ENCODE peak calls at places on chromosomes 1 and 21, in six cellular contexts. T is tibial artery; E is transverse colon; O is AG04449; H is CD8-positive, alpha-beta memory T cell; M is upper lobe of right lung. G is an unnamed sample.
A peak's percentile ranks its signal among the peaks of the same experiment; 100 is the strongest.

GRCh38 chr1:172946814-172947507 is 103.8 kb downstream of the TNFSF18 start:
- DNase-seq in T (no peak), E (no peak), O (no peak), H (no peak), M (no peak), G (no peak)

GRCh38 chr1:98824724-98825123 is 163.2 kb downstream of the SNX7 start:
- DNase-seq in T (no peak), E (no peak), O (no peak), H (no peak), M (no peak), G (no peak)

GRCh38 chr21:32803651-32804050 is 32.1 kb upstream of the PAXBP1 start:
- DNase-seq in T (no peak), E (no peak), O (no peak), H (no peak), M (no peak), G (no peak)

GRCh38 chr1:223153177-223154119 is 10.4 kb upstream of the TLR5 start:
- DNase-seq in T (no peak), E (no peak), O (no peak), H (no peak), M (no peak), G (no peak)

GRCh38 chr1:43293896-43294760 is 6.7 kb upstream of the TIE1 start:
- DNase-seq in T (no peak), E (peak; percentile 83), O (no peak), H (no peak), M (no peak), G (no peak)

GRCh38 chr1:161985301-161985825 is 38.3 kb downstream of the OLFML2B start:
- DNase-seq in T (no peak), E (no peak), O (no peak), H (no peak), M (no peak), G (no peak)

GRCh38 chr1:172449585-172450523 is 6.0 kb upstream of the PIGC start:
- DNase-seq in T (peak; percentile 47), E (peak; percentile 58), O (no peak), H (no peak), M (peak; percentile 76), G (no peak)

GRCh38 chr21:44497641-44498243 is 42.3 kb downstream of the KRTAP10-1 start:
- DNase-seq in T (peak; percentile 61), E (no peak), O (no peak), H (no peak), M (no peak), G (no peak)

GRCh38 chr1:196669693-196670092 is 17.9 kb downstream of the CFH start:
- DNase-seq in T (no peak), E (no peak), O (no peak), H (no peak), M (no peak), G (no peak)

GRCh38 chr1:61183471-61184034 is 101.2 kb downstream of the NFIA start:
- DNase-seq in T (peak; percentile 50), E (peak; percentile 49), O (no peak), H (no peak), M (no peak), G (peak; percentile 32)

GRCh38 chr1:2528966-2529750 is 905 bp downstream of the HES5 start:
- DNase-seq in T (no peak), E (peak; percentile 60), O (no peak), H (no peak), M (no peak), G (no peak)

GRCh38 chr1:162724583-162725120 is 65.8 kb upstream of the HSD17B7 start:
- DNase-seq in T (no peak), E (no peak), O (no peak), H (no peak), M (no peak), G (no peak)

GRCh38 chr1:94279048-94279447 is 41.7 kb upstream of the ARHGAP29 start:
- DNase-seq in T (no peak), E (no peak), O (no peak), H (no peak), M (no peak), G (no peak)

GRCh38 chr1:26125382-26125781 is 13.8 kb downstream of the PDIK1L start:
- DNase-seq in T (no peak), E (no peak), O (no peak), H (no peak), M (no peak), G (no peak)

GRCh38 chr1:229076217-229076616 is 194.7 kb upstream of the RAB4A start:
- DNase-seq in T (no peak), E (no peak), O (no peak), H (no peak), M (no peak), G (no peak)

GRCh38 chr1:207073906-207074820 is 14.5 kb upstream of the C4BPB start:
- DNase-seq in T (no peak), E (no peak), O (no peak), H (no peak), M (no peak), G (no peak)

GRCh38 chr1:41315867-41316266 is 45.4 kb upstream of the FOXO6 start:
- DNase-seq in T (no peak), E (no peak), O (no peak), H (no peak), M (no peak), G (no peak)

GRCh38 chr1:156752843-156753486 is 1.5 kb upstream of the HDGF start:
- DNase-seq in T (no peak), E (no peak), O (no peak), H (no peak), M (no peak), G (no peak)

GRCh38 chr1:208228026-208228425 is 16.2 kb downstream of the PLXNA2 start:
- DNase-seq in T (no peak), E (no peak), O (no peak), H (no peak), M (no peak), G (no peak)

GRCh38 chr1:115338457-115338820 is 390 bp upstream of the NGF start:
- DNase-seq in T (no peak), E (no peak), O (no peak), H (no peak), M (peak; percentile 64), G (no peak)
- H3K4me3 ChIP-seq in T (peak overlapping the region; percentile 69), E (no peak overlapping the region), O (peak overlapping the region; percentile 99), H (no peak overlapping the region), M (peak overlapping the region; percentile 48), G (peak overlapping the region; percentile 76)

GRCh38 chr21:26842976-26843911 is 2.0 kb downstream of the ADAMTS1 start:
- DNase-seq in T (peak; percentile 94), E (peak; percentile 87), O (peak; percentile 84), H (no peak), M (peak; percentile 90), G (peak; percentile 95)

GRCh38 chr21:26840206-26840605 is 5.0 kb downstream of the ADAMTS1 start:
- DNase-seq in T (no peak), E (no peak), O (no peak), H (no peak), M (no peak), G (no peak)

GRCh38 chr21:26843912-26844257 is 1.3 kb downstream of the ADAMTS1 start:
- DNase-seq in T (no peak), E (no peak), O (no peak), H (no peak), M (no peak), G (peak; percentile 31)

GRCh38 chr21:26842300-26842699 is 2.9 kb downstream of the ADAMTS1 start:
- DNase-seq in T (no peak), E (no peak), O (no peak), H (no peak), M (no peak), G (no peak)

DNA sequence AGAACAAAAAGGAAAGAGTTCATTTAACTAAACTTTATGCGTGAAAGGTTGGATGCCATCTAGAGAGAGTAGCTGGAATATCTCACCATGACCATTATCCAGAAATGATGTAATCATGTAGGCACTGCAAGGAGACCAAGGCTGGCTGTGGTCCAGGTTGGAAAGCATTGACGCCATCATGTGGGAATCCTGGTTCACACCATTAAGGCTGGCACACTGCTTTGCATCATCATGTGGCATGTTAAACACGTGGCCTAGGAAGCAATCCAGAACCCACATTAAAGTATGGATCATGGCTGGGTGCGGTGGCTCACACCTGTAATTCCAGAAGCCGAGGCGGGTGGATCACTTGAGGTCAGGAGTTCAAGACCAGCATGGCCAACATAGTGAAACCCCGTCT is 4.3 kb downstream of the ADAMTS1 start:
- DNase-seq in T (peak; percentile 57), E (no peak), O (peak; percentile 72), H (no peak), M (no peak), G (peak; percentile 69)
- H3K4me3 ChIP-seq in T (peak overlapping the region; percentile 79), E (no peak overlapping the region), O (peak overlapping the region; percentile 40), H (no peak overlapping the region), M (peak overlapping the region; percentile 79), G (peak overlapping the region; percentile 89)

GRCh38 chr1:34792868-34793727 is at the start of gene GJA4:
- DNase-seq in T (no peak), E (no peak), O (no peak), H (no peak), M (no peak), G (no peak)

GRCh38 chr1:34794001-34794789 is 1.4 kb downstream of the GJA4 start:
- DNase-seq in T (no peak), E (no peak), O (no peak), H (no peak), M (no peak), G (no peak)

GRCh38 chr1:34796990-34797389 is 4.2 kb downstream of the GJA4 start:
- DNase-seq in T (no peak), E (no peak), O (no peak), H (no peak), M (no peak), G (no peak)

GRCh38 chr1:34795916-34796315 is 3.1 kb downstream of the GJA4 start:
- DNase-seq in T (no peak), E (no peak), O (no peak), H (no peak), M (no peak), G (no peak)

DNA sequence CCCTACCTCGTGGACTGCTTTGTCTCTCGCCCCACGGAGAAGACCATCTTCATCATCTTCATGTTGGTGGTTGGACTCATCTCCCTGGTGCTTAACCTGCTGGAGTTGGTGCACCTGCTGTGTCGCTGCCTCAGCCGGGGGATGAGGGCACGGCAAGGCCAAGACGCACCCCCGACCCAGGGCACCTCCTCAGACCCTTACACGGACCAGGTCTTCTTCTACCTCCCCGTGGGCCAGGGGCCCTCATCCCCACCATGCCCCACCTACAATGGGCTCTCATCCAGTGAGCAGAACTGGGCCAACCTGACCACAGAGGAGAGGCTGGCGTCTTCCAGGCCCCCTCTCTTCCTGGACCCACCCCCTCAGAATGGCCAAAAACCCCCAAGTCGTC is 2.0 kb downstream of the GJA4 start:
- DNase-seq in T (no peak), E (no peak), O (no peak), H (no peak), M (no peak), G (no peak)
- H3K4me3 ChIP-seq in T (peak overlapping the region; percentile 74), E (no peak overlapping the region), O (no peak overlapping the region), H (no peak overlapping the region), M (peak overlapping the region; percentile 49), G (no peak overlapping the region)

GRCh38 chr1:27257155-27257554 is 22.7 kb downstream of the WDTC1 start:
- DNase-seq in T (no peak), E (no peak), O (no peak), H (no peak), M (no peak), G (no peak)

GRCh38 chr1:27258598-27258997 is 24.2 kb downstream of the WDTC1 start:
- DNase-seq in T (no peak), E (no peak), O (no peak), H (no peak), M (no peak), G (no peak)

DNA sequence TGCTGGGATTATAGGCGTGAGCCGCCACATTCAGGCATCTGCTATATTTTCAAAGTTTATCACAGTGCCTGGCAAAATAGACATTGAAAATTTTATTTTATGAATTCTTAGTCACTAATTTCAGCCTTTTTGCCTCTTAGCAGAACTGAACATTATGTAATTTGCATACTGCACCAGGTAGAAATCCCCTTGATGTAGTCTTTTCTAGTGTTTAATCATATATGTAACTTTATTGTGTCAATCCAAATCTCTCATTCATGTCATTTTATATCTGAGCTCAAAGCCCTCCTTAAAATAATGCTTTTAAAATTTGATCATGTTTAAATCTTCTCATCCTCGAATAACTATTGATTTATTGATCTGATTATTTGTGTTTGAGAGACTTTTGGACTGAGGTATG is 19.2 kb downstream of the WDTC1 start:
- DNase-seq in T (no peak), E (no peak), O (no peak), H (no peak), M (no peak), G (no peak)
- H3K4me3 ChIP-seq in T (no peak overlapping the region), E (no peak overlapping the region), O (no peak overlapping the region), H (no peak overlapping the region), M (no peak overlapping the region), G (no peak overlapping the region)

G was measured in uterus.